ENCODE peak calls at places on chromosomes 1 and 21, in four cellular contexts. Y is hepatocyte; O is CD8-positive, alpha-beta T cell; C is HepG2. I is an unnamed sample.

GRCh38 chr1:192506741-192507155 is 68.8 kb upstream of the RGS1 start:
- DNase-seq in C (peak), Y (peak), O (no peak), I (peak)

GRCh38 chr1:100542264-100542663 is 4.3 kb downstream of the GPR88 start:
- DNase-seq in O (no peak), Y (no peak), C (no peak), I (no peak)

GRCh38 chr1:152160553-152160952 is 1.5 kb upstream of the RPTN start:
- DNase-seq in O (no peak), Y (no peak), C (no peak), I (no peak)

GRCh38 chr1:215567491-215568286 is 585 bp downstream of the KCTD3 start:
- DNase-seq in Y (peak), C (peak), O (no peak), I (peak)

GRCh38 chr1:99849413-99849743 is 783 bp upstream of the AGL start:
- DNase-seq in C (peak), O (no peak), Y (peak), I (peak)

GRCh38 chr1:15621975-15622374 is 4.7 kb downstream of the DDI2 start:
- DNase-seq in Y (no peak), C (no peak), O (no peak), I (no peak)

GRCh38 chr1:83901547-83902155 is 97.3 kb downstream of the TTLL7 start:
- DNase-seq in O (no peak), Y (peak), C (peak), I (peak)

GRCh38 chr1:230427981-230428380 is 1.8 kb upstream of the PGBD5 start:
- DNase-seq in Y (no peak), C (no peak), O (no peak), I (no peak)

GRCh38 chr1:80021891-80022290 is 1015.4 kb upstream of the ADGRL4 start:
- DNase-seq in Y (no peak), C (no peak), O (no peak), I (no peak)

GRCh38 chr1:164914208-164914607 is 355.2 kb downstream of the PBX1 start:
- DNase-seq in O (no peak), Y (peak), C (no peak), I (peak)

GRCh38 chr1:237634922-237635321 is 255.8 kb downstream of the ZP4 start:
- DNase-seq in Y (no peak), O (no peak), C (no peak), I (no peak)

GRCh38 chr1:154752273-154753030 is 117.6 kb downstream of the KCNN3 start:
- DNase-seq in C (no peak), O (no peak), Y (no peak), I (no peak)

GRCh38 chr1:153540394-153541361 is at the start of gene S100A5:
- DNase-seq in O (peak), C (no peak), Y (no peak), I (peak)

GRCh38 chr1:7293702-7294630 is 477.1 kb upstream of the VAMP3 start:
- DNase-seq in O (no peak), Y (no peak), C (no peak), I (no peak)

GRCh38 chr1:82273816-82274215 is 473.1 kb downstream of the ADGRL2 start:
- DNase-seq in C (no peak), O (no peak), Y (no peak), I (no peak)

GRCh38 chr1:6448749-6449631 is 17.0 kb downstream of the TNFRSF25 start:
- DNase-seq in C (peak), Y (peak), O (no peak), I (no peak)

GRCh38 chr21:26137379-26138060 is 33.0 kb downstream of the APP start:
- DNase-seq in C (no peak), O (no peak), Y (no peak), I (no peak)

GRCh38 chr1:23559985-23560755 is 869 bp upstream of the ID3 start:
- DNase-seq in Y (no peak), O (no peak), C (no peak), I (no peak)

GRCh38 chr1:25472494-25472893 is 41.8 kb downstream of the MACO1 start:
- DNase-seq in O (no peak), Y (no peak), C (no peak), I (no peak)

GRCh38 chr1:236269439-236269838 is 12.3 kb downstream of the ERO1B start:
- DNase-seq in Y (no peak), C (no peak), O (no peak), I (no peak)

GRCh38 chr21:39097335-39097861 is 85.9 kb downstream of the PSMG1 start:
- DNase-seq in O (no peak), C (no peak), Y (no peak), I (peak)

GRCh38 chr1:52554756-52555155 is 1.9 kb upstream of the TUT4 start:
- DNase-seq in Y (peak), O (no peak), C (peak), I (peak)

GRCh38 chr1:183956559-183957188 is 80.9 kb downstream of the COLGALT2 start:
- DNase-seq in O (peak), Y (no peak), C (no peak), I (peak)

GRCh38 chr1:248696261-248696660 is 6.3 kb downstream of the OR14I1 start:
- DNase-seq in Y (no peak), O (no peak), C (peak), I (peak)

GRCh38 chr1:216215169-216215568 is 208.1 kb downstream of the USH2A start:
- DNase-seq in Y (no peak), O (no peak), C (no peak), I (no peak)

GRCh38 chr1:228646717-228647522 is 88.4 kb upstream of the RHOU start:
- DNase-seq in Y (peak), O (no peak), C (peak), I (peak)

GRCh38 chr1:29707796-29708195 is 471.5 kb downstream of the PTPRU start:
- DNase-seq in C (no peak), O (no peak), Y (no peak), I (no peak)

GRCh38 chr1:235901461-235901860 is 34.8 kb upstream of the LYST start:
- DNase-seq in O (no peak), Y (no peak), C (no peak), I (no peak)

GRCh38 chr1:172764378-172764777 is 105.5 kb downstream of the FASLG start:
- DNase-seq in O (peak), C (no peak), Y (no peak), I (no peak)

GRCh38 chr1:116119876-116120275 is 8.7 kb downstream of the MAB21L3 start:
- DNase-seq in Y (no peak), O (no peak), C (no peak), I (no peak)
- H3K4me3 ChIP-seq in Y (no peak), O (no peak), C (no peak), I (no peak)

DNA sequence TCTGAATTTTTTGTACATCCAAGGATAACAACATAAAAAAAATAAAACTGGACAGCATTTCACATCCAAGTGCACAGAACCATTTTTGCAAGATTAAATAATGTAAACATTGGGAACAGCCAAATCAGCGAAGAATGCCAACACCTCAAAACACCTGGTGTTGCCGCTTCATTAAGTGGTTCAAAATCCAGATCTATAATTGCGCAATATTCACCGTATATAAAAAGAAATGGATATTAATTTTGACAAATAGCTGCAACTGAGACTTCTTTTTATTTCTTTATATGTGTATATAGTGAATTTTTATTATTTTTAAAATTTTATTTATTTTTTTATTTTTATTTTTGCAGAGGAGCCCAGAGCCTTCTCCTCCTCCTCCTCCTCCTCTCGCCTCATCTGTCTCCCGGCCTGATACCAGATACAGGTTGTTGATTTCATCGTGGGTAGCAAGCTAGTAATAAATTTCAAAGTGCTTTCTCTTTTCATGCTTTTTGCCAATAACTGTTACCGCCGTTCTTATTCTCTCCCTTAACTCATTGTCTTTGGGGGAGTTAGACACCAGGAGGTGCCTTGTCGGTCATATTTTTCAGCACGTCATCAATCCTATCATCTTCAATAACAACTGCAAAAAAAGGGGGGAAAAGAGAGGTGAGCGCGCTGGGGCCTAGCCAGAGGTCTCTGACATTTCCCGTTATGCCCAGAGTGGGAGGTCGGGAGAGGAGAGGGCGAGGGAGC is 2.7 kb downstream of the CAMK2N1 start:
- DNase-seq in O (no peak), C (peak), Y (no peak), I (no peak)
- H3K4me3 ChIP-seq in O (no peak), C (peak), Y (peak), I (peak)

GRCh38 chr1:8423134-8423701 is 105.3 kb downstream of the SLC45A1 start:
- DNase-seq in Y (peak), C (no peak), O (no peak), I (peak)

GRCh38 chr1:8419861-8420260 is 101.9 kb downstream of the SLC45A1 start:
- DNase-seq in C (no peak), Y (no peak), O (no peak), I (peak)

GRCh38 chr1:8420318-8420717 is 102.4 kb downstream of the SLC45A1 start:
- DNase-seq in Y (no peak), C (peak), O (no peak), I (peak)

GRCh38 chr1:8422439-8423133 is 104.7 kb downstream of the SLC45A1 start:
- DNase-seq in C (no peak), Y (peak), O (no peak), I (peak)

DNA sequence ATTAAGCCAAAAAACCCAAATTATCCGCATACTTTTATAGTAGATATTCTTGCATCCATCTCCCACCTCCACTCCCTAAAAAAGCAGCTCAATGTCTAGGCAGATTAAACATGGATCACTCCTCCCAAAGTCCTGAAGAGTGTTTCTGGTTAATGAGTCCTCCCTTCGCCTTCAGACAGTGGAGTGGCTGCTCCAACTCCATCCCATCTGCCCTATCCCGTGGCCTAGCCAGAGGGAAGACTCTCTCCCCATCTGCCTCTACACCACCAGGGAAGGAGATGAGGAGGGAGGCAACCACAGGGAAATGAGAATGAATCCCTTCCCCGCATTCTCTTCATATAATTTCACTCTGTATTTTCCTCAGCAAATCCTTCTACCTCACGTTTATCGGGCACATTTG is 103.8 kb downstream of the SLC45A1 start:
- DNase-seq in O (no peak), C (no peak), Y (no peak), I (peak)
- H3K4me3 ChIP-seq in O (peak), C (peak), Y (peak), I (peak)

DNA sequence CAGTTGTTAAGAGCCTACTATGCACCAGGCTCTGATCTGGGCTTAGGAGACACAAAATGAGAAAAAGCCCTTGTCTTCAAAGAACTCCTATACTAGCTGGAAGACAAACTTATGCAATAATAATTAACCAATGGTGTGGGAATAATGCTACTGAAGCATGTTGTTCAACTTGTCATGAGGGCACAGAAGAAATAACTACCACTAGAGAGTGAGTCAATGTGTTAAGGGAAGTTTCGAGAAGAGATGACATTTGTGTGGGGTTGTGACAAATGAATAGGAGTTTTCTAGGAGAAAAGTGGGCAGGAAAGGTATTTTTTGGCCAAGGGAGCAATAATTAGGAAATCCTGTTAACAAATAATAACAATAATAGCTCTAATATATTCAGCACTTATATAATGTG is 205.0 kb downstream of the PDE4B start:
- DNase-seq in O (no peak), Y (no peak), C (no peak), I (no peak)
- H3K4me3 ChIP-seq in O (no peak), Y (no peak), C (no peak), I (no peak)

DNA sequence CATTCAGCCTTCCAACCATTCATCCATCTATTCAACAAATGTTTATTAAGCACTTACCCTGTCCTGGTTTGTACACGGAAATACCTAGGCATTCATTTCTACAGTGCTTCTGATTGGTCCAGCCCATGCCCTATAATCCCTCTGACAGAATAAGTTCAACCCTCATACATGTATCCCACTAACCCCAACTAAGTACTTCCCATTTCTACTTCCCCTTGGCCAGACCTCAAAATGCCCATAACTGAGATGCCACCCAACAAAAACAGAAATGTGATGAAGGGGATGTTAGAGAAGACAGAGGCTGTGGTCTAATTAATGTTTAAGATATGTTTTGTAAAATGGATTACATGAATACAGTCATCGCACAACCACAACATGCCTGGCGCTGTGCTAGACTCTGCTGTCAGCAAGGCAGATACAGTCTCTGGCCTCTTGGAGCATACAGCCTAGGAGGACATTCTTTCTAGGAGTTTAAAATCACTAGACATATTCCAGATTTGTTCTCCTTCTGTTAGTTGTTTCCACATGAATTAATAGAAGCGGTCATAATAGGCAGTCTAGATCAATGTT is 6.4 kb downstream of the CD48 start:
- DNase-seq in C (no peak), Y (no peak), O (no peak), I (no peak)
- H3K4me3 ChIP-seq in C (no peak), Y (no peak), O (no peak), I (no peak)

GRCh38 chr21:33948096-33948950 is 32.7 kb upstream of the ATP5PO start:
- DNase-seq in Y (peak), C (no peak), O (peak), I (peak)
- H3K4me3 ChIP-seq in Y (no peak), C (peak), O (peak), I (no peak)

DNA sequence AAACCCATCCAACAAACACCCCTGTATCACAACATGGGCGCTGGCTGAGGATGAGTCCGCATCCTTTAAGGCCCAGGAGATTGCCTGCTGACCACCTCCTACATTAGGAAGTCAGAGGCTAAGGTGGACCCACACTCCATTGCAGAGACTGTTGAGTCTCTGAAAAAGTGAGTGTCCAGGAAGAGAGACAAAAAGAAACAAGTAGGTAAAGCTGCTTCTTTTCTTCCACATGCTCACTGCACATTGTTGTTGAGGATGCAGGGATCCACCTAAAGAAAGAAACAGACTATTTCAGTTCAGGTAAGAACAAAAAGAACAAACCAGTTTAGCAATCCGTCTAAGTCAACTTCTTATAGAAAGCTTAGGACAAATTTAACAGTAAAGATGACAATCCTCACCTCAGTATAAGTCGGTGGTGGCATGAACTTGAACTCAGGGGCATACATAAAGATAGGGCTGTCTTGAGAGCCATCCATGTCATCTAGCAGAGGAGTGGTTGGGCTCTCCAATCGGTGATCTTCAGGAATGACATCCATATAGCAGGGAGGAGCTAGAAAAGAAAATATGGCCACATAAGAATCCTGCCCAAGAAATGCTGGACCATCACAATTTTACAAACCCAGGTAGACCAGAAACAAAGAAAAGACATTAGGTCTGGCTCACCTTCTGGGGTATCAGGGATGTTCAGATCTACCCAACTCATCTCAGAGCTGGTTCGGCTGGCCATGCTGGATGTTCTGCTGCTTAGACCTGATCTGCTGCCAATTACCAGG is 2.6 kb downstream of the TXNIP start:
- DNase-seq in Y (no peak), C (no peak), O (no peak), I (no peak)
- H3K4me3 ChIP-seq in Y (peak), C (peak), O (peak), I (peak)

I was measured in small intestine.